ENCODE peak calls at places on chromosomes 4 and X, in eight cellular contexts. A is D721Med, C is HS-5, J is ACHN, H is GM18507, R is astrocyte of the hippocampus, U is amniotic stem cell, X is GM23248. Y is an unnamed sample.

GRCh38 chr4:17096692-17097091 is 198.2 kb upstream of the LDB2 start:
- DNase-seq in A (no peak), C (no peak), J (no peak), H (no peak), R (no peak), U (no peak), X (no peak), Y (no peak)

GRCh38 chr4:8410641-8411271 is 29.8 kb downstream of the ACOX3 start:
- DNase-seq in A (no peak), C (no peak), J (peak; percentile 76), H (no peak), R (peak; percentile 77), U (no peak), X (peak; percentile 66), Y (peak; percentile 74)

GRCh38 chr4:53586121-53586816 is 5.0 kb downstream of the LNX1 start:
- DNase-seq in A (no peak), C (peak; percentile 82), J (no peak), H (no peak), R (peak; percentile 58), U (peak; percentile 81), X (peak; percentile 97), Y (peak; percentile 96)

GRCh38 chr4:163332526-163333405 is at the start of gene NPY1R:
- DNase-seq in A (peak; percentile 37), C (peak; percentile 71), J (peak; percentile 84), H (peak; percentile 23), R (peak; percentile 90), U (peak; percentile 50), X (peak; percentile 87), Y (peak; percentile 50)

GRCh38 chrX:129754266-129755024 is 15.7 kb downstream of the XPNPEP2 start:
- DNase-seq in A (no peak), C (no peak), J (peak; percentile 4), H (no peak), R (no peak), U (no peak), X (no peak), Y (no peak)

GRCh38 chrX:43973249-43973672 is at the start of gene NDP:
- DNase-seq in A (no peak), C (no peak), J (no peak), H (no peak), R (peak; percentile 51), U (no peak), X (peak; percentile 34), Y (no peak)

GRCh38 chr4:168787801-168788200 is 222.3 kb downstream of the CBR4 start:
- DNase-seq in A (no peak), C (no peak), J (peak; percentile 78), H (no peak), R (peak; percentile 86), U (no peak), X (no peak), Y (no peak)

GRCh38 chr4:47641755-47642154 is 156.7 kb downstream of the ATP10D start:
- DNase-seq in A (no peak), C (no peak), J (no peak), H (no peak), R (no peak), U (no peak), X (peak; percentile 4), Y (no peak)

GRCh38 chrX:56785442-56785841 is 56.4 kb downstream of the NBDY start:
- DNase-seq in A (no peak), C (no peak), J (no peak), H (no peak), R (no peak), U (no peak), X (no peak), Y (no peak)

GRCh38 chrX:71301195-71301924 is at the start of gene ITGB1BP2:
- DNase-seq in A (no peak), C (no peak), J (no peak), H (no peak), R (peak; percentile 16), U (no peak), X (peak; percentile 36), Y (no peak)

GRCh38 chrX:73262991-73263390 is 48.3 kb upstream of the NAP1L2 start:
- DNase-seq in A (no peak), C (no peak), J (peak; percentile 2), H (no peak), R (peak; percentile 0), U (peak; percentile 1), X (peak; percentile 20), Y (no peak)

GRCh38 chr4:24895461-24895860 is 17.4 kb downstream of the CCDC149 start:
- DNase-seq in A (no peak), C (no peak), J (no peak), H (no peak), R (no peak), U (no peak), X (no peak), Y (peak; percentile 25)

GRCh38 chrX:47093248-47093647 is 15.0 kb downstream of the RGN start:
- DNase-seq in A (no peak), C (no peak), J (peak; percentile 11), H (no peak), R (peak; percentile 41), U (peak; percentile 15), X (peak; percentile 57), Y (no peak)

GRCh38 chrX:16807976-16808542 is 21.8 kb downstream of the TXLNG start:
- DNase-seq in A (no peak), C (no peak), J (peak; percentile 12), H (no peak), R (peak; percentile 10), U (no peak), X (peak; percentile 72), Y (no peak)

GRCh38 chr4:633976-634598 is 8.7 kb downstream of the PDE6B start:
- DNase-seq in A (no peak), C (no peak), J (no peak), H (no peak), R (no peak), U (no peak), X (no peak), Y (no peak)

GRCh38 chr4:33369366-33369899 is 2649.3 kb downstream of the PCDH7 start:
- DNase-seq in A (no peak), C (peak; percentile 6), J (no peak), H (no peak), R (peak; percentile 49), U (peak; percentile 23), X (peak; percentile 58), Y (peak; percentile 48)

GRCh38 chr4:47061435-47061834 is 30.1 kb downstream of the GABRB1 start:
- DNase-seq in A (no peak), C (no peak), J (no peak), H (no peak), R (peak; percentile 31), U (peak; percentile 13), X (no peak), Y (no peak)

GRCh38 chrX:10756365-10756915 is 136.1 kb upstream of the MID1 start:
- DNase-seq in A (no peak), C (peak; percentile 55), J (peak; percentile 85), H (no peak), R (peak; percentile 85), U (no peak), X (peak; percentile 85), Y (peak; percentile 59)

GRCh38 chrX:105636667-105637066 is 185.7 kb upstream of the NRK start:
- DNase-seq in A (no peak), C (no peak), J (no peak), H (no peak), R (no peak), U (no peak), X (no peak), Y (no peak)

GRCh38 chr4:120839624-120839973 is 82.9 kb downstream of the PRDM5 start:
- DNase-seq in A (no peak), C (no peak), J (no peak), H (no peak), R (no peak), U (no peak), X (no peak), Y (no peak)

GRCh38 chrX:124895947-124896346 is 423.7 kb upstream of the TEX13C start:
- DNase-seq in A (no peak), C (no peak), J (no peak), H (no peak), R (no peak), U (no peak), X (no peak), Y (no peak)

GRCh38 chr4:142474398-142475087 is 371.6 kb downstream of the INPP4B start:
- DNase-seq in A (no peak), C (no peak), J (no peak), H (no peak), R (no peak), U (no peak), X (peak; percentile 56), Y (peak; percentile 66)

GRCh38 chr4:101348367-101348827 is 1.1 kb upstream of the PPP3CA start:
- DNase-seq in A (no peak), C (no peak), J (no peak), H (no peak), R (no peak), U (no peak), X (peak; percentile 63), Y (no peak)

GRCh38 chr4:182872886-182873285 is 44.3 kb downstream of the DCTD start:
- DNase-seq in A (no peak), C (no peak), J (no peak), H (no peak), R (no peak), U (no peak), X (no peak), Y (no peak)

GRCh38 chr4:20684852-20685763 is 15.2 kb upstream of the PACRGL start:
- DNase-seq in A (no peak), C (no peak), J (peak; percentile 33), H (no peak), R (peak; percentile 41), U (peak; percentile 5), X (peak; percentile 61), Y (no peak)

GRCh38 chr4:159248383-159249178 is 145.7 kb downstream of the RAPGEF2 start:
- DNase-seq in A (no peak), C (no peak), J (no peak), H (no peak), R (peak; percentile 53), U (no peak), X (peak; percentile 83), Y (no peak)

GRCh38 chr4:59818656-59819055 is 1381.5 kb upstream of the ADGRL3 start:
- DNase-seq in A (no peak), C (no peak), J (peak; percentile 60), H (no peak), R (peak; percentile 35), U (no peak), X (no peak), Y (no peak)

GRCh38 chrX:70044541-70045245 is 5.0 kb downstream of the AWAT2 start:
- DNase-seq in A (no peak), C (no peak), J (no peak), H (no peak), R (no peak), U (no peak), X (peak; percentile 45), Y (no peak)

GRCh38 chr4:124713213-124713592 is 671 bp upstream of the ANKRD50 start:
- DNase-seq in A (no peak), C (peak; percentile 58), J (peak; percentile 87), H (no peak), R (peak; percentile 84), U (no peak), X (peak; percentile 84), Y (no peak)

GRCh38 chr4:79823148-79823763 is 249.8 kb downstream of the ANTXR2 start:
- DNase-seq in A (no peak), C (no peak), J (no peak), H (no peak), R (peak; percentile 76), U (no peak), X (peak; percentile 46), Y (peak; percentile 6)

GRCh38 chr4:1249731-1250526 is 999 bp upstream of the CTBP1 start:
- DNase-seq in A (no peak), C (peak; percentile 11), J (peak; percentile 4), H (no peak), R (peak; percentile 68), U (no peak), X (peak; percentile 74), Y (no peak)

GRCh38 chr4:824461-825062 is 1.4 kb downstream of the CPLX1 start:
- DNase-seq in A (no peak), C (no peak), J (no peak), H (no peak), R (no peak), U (no peak), X (no peak), Y (no peak)

GRCh38 chr4:109658871-109659410 is 44.3 kb downstream of the CASP6 start:
- DNase-seq in A (no peak), C (no peak), J (no peak), H (no peak), R (peak; percentile 16), U (no peak), X (no peak), Y (no peak)

GRCh38 chr4:149910604-149911367 is 95.1 kb upstream of the IQCM start:
- DNase-seq in A (no peak), C (no peak), J (no peak), H (no peak), R (no peak), U (no peak), X (no peak), Y (no peak)